ENCODE peak calls at places on chromosomes 7 and 10, in seven cellular contexts. One of them, this sample, is unnamed.

GRCh38 chr10:97117372-97117771 is 68.4 kb downstream of the SLIT1 start:
- DNase-seq in stimulated activated CD8-positive, alpha-beta memory T cell treated with anti-CD3 and anti-CD28 coated beads, Interleukin-4, amount 100 ng/mL, for 24 hours: no peak
- DNase-seq in T-cell: no peak
- DNase-seq in breast epithelium: no peak
- DNase-seq in GM04503: no peak
- DNase-seq in NCI-H2029: peak
- DNase-seq in stimulated activated CD4-positive, alpha-beta T cell treated with anti-CD3 and anti-CD28 coated beads, Interleukin-2, amount 100 ng/mL, for 48 hours: no peak
- DNase-seq in this sample: no peak

GRCh38 chr7:68823996-68824780 is 774.1 kb upstream of the AUTS2 start:
- DNase-seq in stimulated activated CD4-positive, alpha-beta T cell treated with anti-CD3 and anti-CD28 coated beads, Interleukin-2, amount 100 ng/mL, for 48 hours: no peak
- DNase-seq in T-cell: no peak
- DNase-seq in NCI-H2029: no peak
- DNase-seq in GM04503: no peak
- DNase-seq in breast epithelium: no peak
- DNase-seq in stimulated activated CD8-positive, alpha-beta memory T cell treated with anti-CD3 and anti-CD28 coated beads, Interleukin-4, amount 100 ng/mL, for 24 hours: no peak
- DNase-seq in this sample: no peak

GRCh38 chr10:49226594-49226993 is 38.4 kb upstream of the TMEM273 start:
- DNase-seq in stimulated activated CD8-positive, alpha-beta memory T cell treated with anti-CD3 and anti-CD28 coated beads, Interleukin-4, amount 100 ng/mL, for 24 hours: no peak
- DNase-seq in T-cell: no peak
- DNase-seq in breast epithelium: no peak
- DNase-seq in stimulated activated CD4-positive, alpha-beta T cell treated with anti-CD3 and anti-CD28 coated beads, Interleukin-2, amount 100 ng/mL, for 48 hours: no peak
- DNase-seq in GM04503: no peak
- DNase-seq in NCI-H2029: no peak
- DNase-seq in this sample: no peak

GRCh38 chr10:131888186-131888604 is 12.6 kb upstream of the PPP2R2D start:
- DNase-seq in stimulated activated CD8-positive, alpha-beta memory T cell treated with anti-CD3 and anti-CD28 coated beads, Interleukin-4, amount 100 ng/mL, for 24 hours: no peak
- DNase-seq in stimulated activated CD4-positive, alpha-beta T cell treated with anti-CD3 and anti-CD28 coated beads, Interleukin-2, amount 100 ng/mL, for 48 hours: no peak
- DNase-seq in NCI-H2029: no peak
- DNase-seq in T-cell: no peak
- DNase-seq in GM04503: no peak
- DNase-seq in breast epithelium: no peak
- DNase-seq in this sample: no peak

GRCh38 chr10:69337312-69338132 is 59.2 kb downstream of the HK1 start:
- DNase-seq in breast epithelium: no peak
- DNase-seq in stimulated activated CD8-positive, alpha-beta memory T cell treated with anti-CD3 and anti-CD28 coated beads, Interleukin-4, amount 100 ng/mL, for 24 hours: no peak
- DNase-seq in GM04503: no peak
- DNase-seq in NCI-H2029: no peak
- DNase-seq in stimulated activated CD4-positive, alpha-beta T cell treated with anti-CD3 and anti-CD28 coated beads, Interleukin-2, amount 100 ng/mL, for 48 hours: no peak
- DNase-seq in T-cell: no peak
- DNase-seq in this sample: peak

GRCh38 chr7:100400041-100400440 is 26.8 kb downstream of the PILRA start:
- DNase-seq in stimulated activated CD8-positive, alpha-beta memory T cell treated with anti-CD3 and anti-CD28 coated beads, Interleukin-4, amount 100 ng/mL, for 24 hours: no peak
- DNase-seq in breast epithelium: no peak
- DNase-seq in NCI-H2029: no peak
- DNase-seq in stimulated activated CD4-positive, alpha-beta T cell treated with anti-CD3 and anti-CD28 coated beads, Interleukin-2, amount 100 ng/mL, for 48 hours: no peak
- DNase-seq in T-cell: no peak
- DNase-seq in GM04503: no peak
- DNase-seq in this sample: no peak

GRCh38 chr7:27130540-27131389 is at the start of gene HOXA4:
- DNase-seq in breast epithelium: peak
- DNase-seq in stimulated activated CD8-positive, alpha-beta memory T cell treated with anti-CD3 and anti-CD28 coated beads, Interleukin-4, amount 100 ng/mL, for 24 hours: peak
- DNase-seq in T-cell: peak
- DNase-seq in stimulated activated CD4-positive, alpha-beta T cell treated with anti-CD3 and anti-CD28 coated beads, Interleukin-2, amount 100 ng/mL, for 48 hours: peak
- DNase-seq in GM04503: no peak
- DNase-seq in NCI-H2029: no peak
- DNase-seq in this sample: peak

GRCh38 chr10:94005050-94005449 is 11.3 kb downstream of the PLCE1 start:
- DNase-seq in T-cell: no peak
- DNase-seq in stimulated activated CD4-positive, alpha-beta T cell treated with anti-CD3 and anti-CD28 coated beads, Interleukin-2, amount 100 ng/mL, for 48 hours: no peak
- DNase-seq in stimulated activated CD8-positive, alpha-beta memory T cell treated with anti-CD3 and anti-CD28 coated beads, Interleukin-4, amount 100 ng/mL, for 24 hours: no peak
- DNase-seq in GM04503: no peak
- DNase-seq in NCI-H2029: peak
- DNase-seq in breast epithelium: peak
- DNase-seq in this sample: no peak

GRCh38 chr10:110372656-110373055 is 67.9 kb upstream of the SMNDC1 start:
- DNase-seq in GM04503: no peak
- DNase-seq in stimulated activated CD4-positive, alpha-beta T cell treated with anti-CD3 and anti-CD28 coated beads, Interleukin-2, amount 100 ng/mL, for 48 hours: no peak
- DNase-seq in NCI-H2029: no peak
- DNase-seq in breast epithelium: no peak
- DNase-seq in T-cell: no peak
- DNase-seq in stimulated activated CD8-positive, alpha-beta memory T cell treated with anti-CD3 and anti-CD28 coated beads, Interleukin-4, amount 100 ng/mL, for 24 hours: no peak
- DNase-seq in this sample: no peak

GRCh38 chr10:131847241-131847783 is 53.5 kb upstream of the PPP2R2D start:
- DNase-seq in NCI-H2029: no peak
- DNase-seq in stimulated activated CD8-positive, alpha-beta memory T cell treated with anti-CD3 and anti-CD28 coated beads, Interleukin-4, amount 100 ng/mL, for 24 hours: no peak
- DNase-seq in T-cell: no peak
- DNase-seq in stimulated activated CD4-positive, alpha-beta T cell treated with anti-CD3 and anti-CD28 coated beads, Interleukin-2, amount 100 ng/mL, for 48 hours: no peak
- DNase-seq in breast epithelium: no peak
- DNase-seq in GM04503: no peak
- DNase-seq in this sample: no peak